ENCODE peak calls at places on chromosome 3, in seven cellular contexts. W is NCI-H1105, R is choroid plexus epithelial cell, F is KBM-7, O is pancreas, X is ACHN, T is NCI-H510A treated with DMSO at 0.1 percent for 48 hours. S is an unnamed sample.

GRCh38 chr3:175672119-175672689 is 813.1 kb downstream of the NAALADL2 start:
- DNase-seq in F (no peak), T (no peak), W (no peak), R (peak), X (peak), O (no peak), S (no peak)

GRCh38 chr3:115436767-115437301 is 186.5 kb upstream of the GAP43 start:
- DNase-seq in R (peak), W (no peak), X (peak), T (no peak), O (no peak), F (no peak), S (no peak)

GRCh38 chr3:162136136-162136535 is 639.5 kb downstream of the OTOL1 start:
- DNase-seq in O (no peak), R (no peak), T (no peak), X (no peak), F (no peak), W (no peak), S (no peak)

GRCh38 chr3:4271834-4272233 is 31.3 kb upstream of the SETMAR start:
- DNase-seq in X (peak), O (no peak), R (peak), F (peak), W (peak), T (peak), S (no peak)

GRCh38 chr3:69491980-69492379 is 106.1 kb upstream of the FRMD4B start:
- DNase-seq in O (no peak), X (no peak), W (no peak), F (no peak), T (no peak), R (peak), S (no peak)

GRCh38 chr3:184523825-184524615 is 37.6 kb upstream of the EPHB3 start:
- DNase-seq in R (peak), X (peak), W (no peak), T (peak), F (peak), O (peak), S (no peak)

GRCh38 chr3:65484964-65485363 is 553.8 kb downstream of the MAGI1 start:
- DNase-seq in T (no peak), W (no peak), R (no peak), O (no peak), F (no peak), X (no peak), S (no peak)

GRCh38 chr3:54374214-54374855 is 252.0 kb downstream of the CACNA2D3 start:
- DNase-seq in R (no peak), F (peak), O (peak), W (no peak), X (peak), T (no peak), S (no peak)

GRCh38 chr3:12541625-12542024 is 3.7 kb downstream of the MKRN2OS start:
- DNase-seq in O (no peak), T (peak), W (no peak), R (no peak), F (no peak), X (no peak), S (no peak)

GRCh38 chr3:194686414-194686815 is 732 bp downstream of the FAM43A start:
- DNase-seq in R (peak), O (no peak), F (no peak), X (no peak), W (peak), T (no peak), S (no peak)

GRCh38 chr3:81436182-81436581 is 325.3 kb downstream of the GBE1 start:
- DNase-seq in W (no peak), O (no peak), T (no peak), X (no peak), R (no peak), F (no peak), S (no peak)

S was measured in effector memory CD8-positive, alpha-beta T cell.